ENCODE peak calls at places on chromosomes 16 and 17, in four cellular contexts. G, B, Q and H are unnamed samples. For H3K4me1, the result is how much of the 10 kb centered on the place peaks cover.

GRCh38 chr16:23478566-23478965 is 25.6 kb upstream of the COG7 start:
- DNase-seq in G (peak), B (no peak), Q (no peak), H (no peak)

GRCh38 chr16:22684282-22685161 is 129.4 kb upstream of the HS3ST2 start:
- DNase-seq in G (no peak), B (no peak), Q (no peak), H (no peak)

GRCh38 chr16:80693553-80693952 is 110.8 kb downstream of the CDYL2 start:
- DNase-seq in G (no peak), B (no peak), Q (no peak), H (no peak)

GRCh38 chr17:66533572-66533971 is 231.2 kb downstream of the PRKCA start:
- DNase-seq in G (no peak), B (no peak), Q (no peak), H (no peak)

GRCh38 chr17:36921131-36921851 is 16.0 kb upstream of the LHX1 start:
- DNase-seq in G (no peak), B (no peak), Q (no peak), H (no peak)

GRCh38 chr16:62853887-62854286 is 817.6 kb upstream of the CDH8 start:
- DNase-seq in G (no peak), B (no peak), Q (no peak), H (no peak)

GRCh38 chr16:728131-728889 is 1.4 kb downstream of the HAGHL start:
- DNase-seq in G (peak), B (peak), Q (peak), H (peak)

GRCh38 chr16:73326770-73327470 is 279.0 kb upstream of the ZFHX3 start:
- DNase-seq in G (no peak), B (no peak), Q (no peak), H (no peak)

GRCh38 chr16:8481810-8482209 is 108.5 kb downstream of the TMEM114 start:
- DNase-seq in G (no peak), B (no peak), Q (no peak), H (no peak)

GRCh38 chr17:81713004-81713555 is 996 bp downstream of the SLC25A10 start:
- DNase-seq in G (no peak), B (no peak), Q (no peak), H (no peak)

GRCh38 chr16:87165151-87165550 is 152.0 kb downstream of the C16orf95 start:
- DNase-seq in G (no peak), B (no peak), Q (no peak), H (no peak)

GRCh38 chr17:45998987-45999899 is at the start of gene STH:
- DNase-seq in G (no peak), B (no peak), Q (no peak), H (peak)

GRCh38 chr16:1050466-1050865 is 22.1 kb upstream of the SSTR5 start:
- DNase-seq in G (no peak), B (no peak), Q (no peak), H (no peak)

GRCh38 chr17:80762076-80762475 is 217.4 kb downstream of the RPTOR start:
- DNase-seq in G (no peak), B (no peak), Q (no peak), H (no peak)

GRCh38 chr16:68091604-68092261 is 6.6 kb downstream of the NFATC3 start:
- DNase-seq in G (no peak), B (no peak), Q (no peak), H (no peak)

GRCh38 chr16:84976644-84977400 is 34.5 kb downstream of the ZDHHC7 start:
- DNase-seq in G (peak), B (peak), Q (no peak), H (no peak)

GRCh38 chr17:38743556-38744171 is 4.5 kb downstream of the PCGF2 start:
- DNase-seq in G (no peak), B (no peak), Q (peak), H (no peak)

GRCh38 chr17:29363716-29364115 is 26.4 kb upstream of the TAOK1 start:
- DNase-seq in G (no peak), B (no peak), Q (no peak), H (no peak)

GRCh38 chr16:1416521-1416941 is 2.0 kb upstream of the UNKL start:
- DNase-seq in G (no peak), B (no peak), Q (no peak), H (no peak)

GRCh38 chr17:72597354-72598087 is 476.7 kb downstream of the SOX9 start:
- DNase-seq in G (no peak), B (no peak), Q (no peak), H (no peak)

GRCh38 chr17:79715318-79716182 is 15.2 kb upstream of the ENPP7 start:
- DNase-seq in G (no peak), B (peak), Q (peak), H (no peak)

GRCh38 chr17:49687878-49688491 is 10.1 kb upstream of the SPOP start:
- DNase-seq in G (no peak), B (no peak), Q (no peak), H (no peak)

GRCh38 chr17:81439926-81440450 is 44.7 kb downstream of the BAHCC1 start:
- DNase-seq in G (no peak), B (no peak), Q (no peak), H (no peak)

GRCh38 chr17:29193146-29193545 is 12.9 kb upstream of the MYO18A start:
- DNase-seq in G (no peak), B (no peak), Q (no peak), H (no peak)

GRCh38 chr16:56662357-56663354 is 4.9 kb downstream of the MT1F start:
- DNase-seq in G (no peak), B (no peak), Q (no peak), H (no peak)

GRCh38 chr17:335691-336090 is 16.9 kb downstream of the RPH3AL start:
- DNase-seq in G (no peak), B (no peak), Q (no peak), H (peak)

GRCh38 chr17:35892091-35892637 is 12.0 kb upstream of the CCL5 start:
- DNase-seq in G (no peak), B (no peak), Q (no peak), H (no peak)

GRCh38 chr16:86304868-86305267 is 205.5 kb upstream of the FOXF1 start:
- DNase-seq in G (no peak), B (no peak), Q (no peak), H (no peak)

GRCh38 chr17:77372444-77373297 is 231.9 kb downstream of the SEC14L1 start:
- DNase-seq in G (peak), B (peak), Q (peak), H (peak)
- H3K4me1 ChIP-seq in G (half or more), B (half or more), Q (under half), H (under half)

GRCh38 chr17:17051380-17051779 is 9.1 kb downstream of the MPRIP start:
- DNase-seq in G (no peak), B (no peak), Q (no peak), H (no peak)

GRCh38 chr17:17052462-17053221 is 10.4 kb downstream of the MPRIP start:
- DNase-seq in G (no peak), B (no peak), Q (no peak), H (no peak)

GRCh38 chr17:17050346-17051345 is 8.4 kb downstream of the MPRIP start:
- DNase-seq in G (no peak), B (no peak), Q (no peak), H (no peak)

GRCh38 chr17:17053446-17054379 is 11.5 kb downstream of the MPRIP start:
- DNase-seq in G (no peak), B (no peak), Q (no peak), H (peak)

GRCh38 chr17:17051791-17052461 is 9.7 kb downstream of the MPRIP start:
- DNase-seq in G (peak), B (peak), Q (peak), H (no peak)
- H3K27ac ChIP-seq in G (peak), B (peak), Q (peak), H (peak)

GRCh38 chr17:62970617-62971016 is 4.6 kb downstream of the TANC2 start:
- DNase-seq in G (no peak), B (no peak), Q (no peak), H (no peak)

GRCh38 chr17:62971853-62972252 is 5.8 kb downstream of the TANC2 start:
- DNase-seq in G (no peak), B (no peak), Q (no peak), H (no peak)

GRCh38 chr17:62980842-62981241 is 14.8 kb downstream of the TANC2 start:
- DNase-seq in G (no peak), B (no peak), Q (no peak), H (no peak)

DNA sequence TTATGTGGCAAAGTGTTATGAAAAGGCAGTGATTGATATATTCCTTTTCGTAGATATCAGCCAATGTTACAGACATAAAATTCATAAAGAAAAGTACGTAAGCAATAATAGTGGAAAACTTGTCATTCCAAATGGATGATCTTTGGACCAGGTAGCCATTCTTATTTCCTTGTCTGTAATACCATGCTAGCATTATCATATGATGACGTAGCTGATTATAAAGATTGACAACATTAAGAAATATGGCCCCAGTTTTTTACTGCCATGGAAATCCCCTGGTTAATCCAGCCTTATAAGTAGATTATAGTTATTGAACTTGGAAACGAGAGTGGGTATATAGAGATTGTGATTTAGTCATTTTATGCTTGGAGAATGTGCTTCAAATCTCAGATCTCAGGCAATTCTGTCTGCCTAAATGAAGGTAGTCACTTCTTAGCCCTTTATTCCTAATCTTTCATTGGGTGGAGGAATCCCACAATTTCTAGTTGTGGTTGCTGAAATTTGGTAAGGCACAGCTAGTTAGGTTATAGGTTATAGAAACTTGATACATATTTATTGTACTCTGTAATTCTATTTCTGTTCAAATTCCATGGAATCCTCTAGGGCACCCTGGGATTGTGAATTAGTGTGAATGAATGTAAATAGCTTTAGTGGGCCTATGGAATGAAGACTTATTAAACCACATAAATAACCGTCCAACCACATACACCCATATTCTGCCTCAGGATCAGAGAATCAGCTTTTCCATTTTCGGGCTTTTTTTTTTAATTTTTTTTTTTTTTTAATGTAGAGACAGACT is 9.0 kb downstream of the TANC2 start:
- DNase-seq in G (no peak), B (no peak), Q (no peak), H (no peak)
- TF ChIP-seq CTCF in G (no peak), B (no peak), Q (no peak), H (no peak)

GRCh38 chr16:51242281-51242994 is 91.4 kb upstream of the SALL1 start:
- DNase-seq in G (no peak), B (no peak), Q (no peak), H (no peak)

GRCh38 chr16:51237861-51238378 is 86.8 kb upstream of the SALL1 start:
- DNase-seq in G (no peak), B (no peak), Q (no peak), H (no peak)

GRCh38 chr16:51237207-51237606 is 86.1 kb upstream of the SALL1 start:
- DNase-seq in G (no peak), B (no peak), Q (no peak), H (no peak)

GRCh38 chr16:51236583-51236982 is 85.5 kb upstream of the SALL1 start:
- DNase-seq in G (no peak), B (no peak), Q (no peak), H (no peak)

GRCh38 chr16:51239196-51239595 is 88.1 kb upstream of the SALL1 start:
- DNase-seq in G (no peak), B (no peak), Q (no peak), H (no peak)
- H3K4me1 ChIP-seq in G (under half), B (under half), Q (under half), H (under half)

DNA sequence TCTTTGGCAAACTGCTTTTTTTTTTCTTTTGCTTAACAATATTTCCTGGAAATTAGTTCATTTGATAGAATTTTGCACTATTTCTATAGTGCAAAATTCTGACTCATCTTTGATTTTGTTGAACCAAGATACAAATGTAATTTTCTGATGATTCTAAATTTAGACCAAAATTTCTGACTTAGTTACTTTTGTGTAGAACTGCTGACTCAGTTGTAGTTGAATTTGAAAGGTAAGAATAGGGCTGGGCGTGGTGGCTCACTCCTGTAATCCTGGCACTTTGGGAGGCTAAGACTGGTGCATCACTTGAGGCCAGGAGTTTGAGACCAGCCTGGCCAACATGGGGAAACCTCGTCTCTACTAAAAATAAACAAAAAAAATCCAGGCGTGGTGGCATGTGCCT is 223.0 kb downstream of the BCAS3 start:
- DNase-seq in G (no peak), B (no peak), Q (no peak), H (no peak)
- H3K27ac ChIP-seq in G (no peak), B (no peak), Q (no peak), H (no peak)

GRCh38 chr16:20372696-20373095 is 20.2 kb upstream of the UMOD start:
- DNase-seq in G (no peak), B (no peak), Q (no peak), H (no peak)
- TF ChIP-seq CTCF in G (no peak), B (no peak), Q (no peak), H (no peak)